ENCODE peak calls at places on chromosomes 2 and 18, in six cellular contexts. A is stimulated activated naive B cell treated with anti-CD40 and anti-IgM and Interleukin-4, amounts not matched to agents 10 μg/mL and 1 μg/mL and 100 μg/mL, for 72 hours; J is Caco-2; W is GM19239; R is left colon; K is NCI-H524. L is an unnamed sample.

GRCh38 chr2:14903709-14904374 is 271.3 kb downstream of the LRATD1 start:
- DNase-seq in W (peak; percentile 72), J (peak; percentile 77), A (peak; percentile 16), K (peak; percentile 74), R (peak; percentile 25), L (peak; percentile 78)

GRCh38 chr2:4695281-4695861 is 992.0 kb downstream of the DCDC2C start:
- DNase-seq in J (no peak), A (no peak), R (no peak), K (no peak), W (no peak), L (no peak)

GRCh38 chr2:239822146-239822945 is 202.8 kb downstream of the NDUFA10 start:
- DNase-seq in K (no peak), A (peak; percentile 13), W (no peak), J (no peak), R (no peak), L (no peak)

GRCh38 chr2:188599140-188599539 is 307.5 kb downstream of the GULP1 start:
- DNase-seq in K (no peak), W (no peak), A (no peak), R (no peak), J (no peak), L (no peak)

GRCh38 chr2:86566158-86566827 is 3.0 kb upstream of the CHMP3 start:
- DNase-seq in R (no peak), A (no peak), W (no peak), J (no peak), K (peak; percentile 78), L (no peak)

GRCh38 chr2:10835052-10835970 is 22.7 kb upstream of the PDIA6 start:
- DNase-seq in W (peak; percentile 72), K (peak; percentile 83), R (peak; percentile 76), J (peak; percentile 93), A (peak; percentile 68), L (peak; percentile 81)

GRCh38 chr18:42268186-42268725 is 313.2 kb downstream of the PIK3C3 start:
- DNase-seq in J (no peak), W (no peak), K (peak; percentile 63), R (no peak), A (no peak), L (no peak)

GRCh38 chr2:35298493-35298892 is 1057.1 kb upstream of the CRIM1 start:
- DNase-seq in W (no peak), J (no peak), R (no peak), A (no peak), K (no peak), L (no peak)

GRCh38 chr2:70702711-70703395 is 65.1 kb downstream of the ADD2 start:
- DNase-seq in W (no peak), K (no peak), A (no peak), J (no peak), R (no peak), L (no peak)

GRCh38 chr2:131112477-131113027 is 7.4 kb downstream of the PLEKHB2 start:
- DNase-seq in K (no peak), W (no peak), J (no peak), R (no peak), A (no peak), L (no peak)

GRCh38 chr18:27583021-27583420 is 397.9 kb upstream of the CHST9 start:
- DNase-seq in K (no peak), A (no peak), J (no peak), R (no peak), W (no peak), L (no peak)

L was measured in GM13977.